ENCODE peak calls at places on chromosomes 3 and 15, in nine cellular contexts. S is IMR-90; X is naive thymus-derived CD4-positive, alpha-beta T cell; Y is body of pancreas; Q is OCI-LY7; C is cardiac muscle cell; B is upper lobe of right lung; Z is suprapubic skin; E is CD8-positive, alpha-beta memory T cell. R is an unnamed sample. For H3K9me3, the result is how much of the 10 kb centered on the place peaks cover.

GRCh38 chr3:48563382-48563918 is at the start of gene UCN2:
- DNase-seq in E (no peak), Z (no peak), C (peak), X (no peak), B (no peak), Q (no peak), Y (no peak), S (peak), R (no peak)

GRCh38 chr3:52495096-52495495 is at the start of gene STAB1:
- DNase-seq in B (no peak), C (peak), X (no peak), Y (peak), Z (no peak), Q (no peak), S (no peak), E (no peak), R (no peak)

GRCh38 chr3:167669699-167670098 is 16.0 kb upstream of the WDR49 start:
- DNase-seq in X (no peak), Z (no peak), S (no peak), Y (no peak), E (no peak), C (no peak), B (no peak), Q (no peak), R (no peak)

GRCh38 chr3:52558436-52558835 is 22.0 kb downstream of the UQCC5 start:
- DNase-seq in S (no peak), B (no peak), Z (no peak), Y (no peak), C (no peak), X (no peak), E (no peak), Q (no peak), R (no peak)

GRCh38 chr15:38176155-38176554 is 76.5 kb upstream of the SPRED1 start:
- DNase-seq in C (peak), B (no peak), Q (no peak), E (no peak), Y (no peak), Z (no peak), S (peak), X (no peak), R (no peak)

GRCh38 chr3:119681279-119681678 is 4.1 kb upstream of the COX17 start:
- DNase-seq in Q (peak), E (no peak), S (peak), Y (no peak), X (no peak), Z (no peak), B (no peak), C (peak), R (no peak)

GRCh38 chr3:130386604-130387263 is 41.3 kb downstream of the COL6A5 start:
- DNase-seq in S (peak), Z (no peak), C (peak), X (no peak), Y (no peak), Q (no peak), E (no peak), B (no peak), R (no peak)

GRCh38 chr15:52558196-52558595 is 10.6 kb downstream of the ARPP19 start:
- DNase-seq in C (peak), S (peak), B (no peak), Y (no peak), Q (no peak), Z (no peak), E (peak), X (peak), R (no peak)

GRCh38 chr3:72490688-72491430 is 357.4 kb downstream of the SHQ1 start:
- DNase-seq in Y (peak), E (no peak), C (no peak), S (no peak), Q (peak), B (no peak), X (no peak), Z (no peak), R (no peak)

GRCh38 chr3:74789111-74789510 is 174.7 kb upstream of the CNTN3 start:
- DNase-seq in Z (no peak), X (no peak), E (no peak), B (no peak), S (peak), Y (no peak), Q (no peak), C (no peak), R (no peak)

GRCh38 chr3:73497646-73498406 is 126.9 kb downstream of the PDZRN3 start:
- DNase-seq in E (no peak), B (no peak), X (no peak), S (no peak), Q (no peak), Z (no peak), C (no peak), Y (no peak), R (no peak)

GRCh38 chr3:143294183-143294582 is 174.6 kb downstream of the CHST2 start:
- DNase-seq in Z (no peak), Y (no peak), X (no peak), E (no peak), Q (no peak), C (no peak), B (no peak), S (no peak), R (no peak)

GRCh38 chr3:61805510-61806080 is 244.2 kb downstream of the PTPRG start:
- DNase-seq in Y (no peak), Z (no peak), X (no peak), B (no peak), Q (no peak), S (peak), C (no peak), E (no peak), R (no peak)

GRCh38 chr3:64909757-64910475 is 222.1 kb upstream of the ADAMTS9 start:
- DNase-seq in Q (no peak), B (no peak), C (no peak), Z (no peak), Y (no peak), X (no peak), S (no peak), E (no peak), R (no peak)

GRCh38 chr15:85750807-85751730 is 43.7 kb downstream of the KLHL25 start:
- DNase-seq in Y (no peak), Z (peak), Q (no peak), C (peak), S (no peak), B (no peak), E (no peak), X (no peak), R (no peak)

GRCh38 chr3:192336286-192336685 is 391.1 kb downstream of the FGF12 start:
- DNase-seq in Q (peak), Y (no peak), X (no peak), Z (no peak), S (no peak), E (no peak), C (no peak), B (no peak), R (no peak)
- H3K9me3 ChIP-seq in Q (under half), Y (under half), X (under half), Z (under half), S (under half), E (under half), C (under half), B (under half), R (under half)

GRCh38 chr15:25055356-25056068 is 100.7 kb downstream of the SNRPN start:
- DNase-seq in Y (no peak), E (no peak), B (peak), Q (no peak), X (no peak), S (no peak), Z (no peak), C (no peak), R (no peak)

GRCh38 chr15:25054943-25055342 is 100.2 kb downstream of the SNRPN start:
- DNase-seq in Z (no peak), E (no peak), Q (no peak), X (no peak), S (no peak), B (peak), C (no peak), Y (no peak), R (no peak)

GRCh38 chr15:25058080-25058785 is 103.4 kb downstream of the SNRPN start:
- DNase-seq in E (no peak), C (no peak), B (peak), S (no peak), Q (no peak), X (no peak), Y (no peak), Z (peak), R (no peak)

GRCh38 chr15:25057574-25057973 is 102.8 kb downstream of the SNRPN start:
- DNase-seq in X (no peak), S (no peak), C (no peak), Z (peak), E (no peak), B (no peak), Q (no peak), Y (no peak), R (no peak)

DNA sequence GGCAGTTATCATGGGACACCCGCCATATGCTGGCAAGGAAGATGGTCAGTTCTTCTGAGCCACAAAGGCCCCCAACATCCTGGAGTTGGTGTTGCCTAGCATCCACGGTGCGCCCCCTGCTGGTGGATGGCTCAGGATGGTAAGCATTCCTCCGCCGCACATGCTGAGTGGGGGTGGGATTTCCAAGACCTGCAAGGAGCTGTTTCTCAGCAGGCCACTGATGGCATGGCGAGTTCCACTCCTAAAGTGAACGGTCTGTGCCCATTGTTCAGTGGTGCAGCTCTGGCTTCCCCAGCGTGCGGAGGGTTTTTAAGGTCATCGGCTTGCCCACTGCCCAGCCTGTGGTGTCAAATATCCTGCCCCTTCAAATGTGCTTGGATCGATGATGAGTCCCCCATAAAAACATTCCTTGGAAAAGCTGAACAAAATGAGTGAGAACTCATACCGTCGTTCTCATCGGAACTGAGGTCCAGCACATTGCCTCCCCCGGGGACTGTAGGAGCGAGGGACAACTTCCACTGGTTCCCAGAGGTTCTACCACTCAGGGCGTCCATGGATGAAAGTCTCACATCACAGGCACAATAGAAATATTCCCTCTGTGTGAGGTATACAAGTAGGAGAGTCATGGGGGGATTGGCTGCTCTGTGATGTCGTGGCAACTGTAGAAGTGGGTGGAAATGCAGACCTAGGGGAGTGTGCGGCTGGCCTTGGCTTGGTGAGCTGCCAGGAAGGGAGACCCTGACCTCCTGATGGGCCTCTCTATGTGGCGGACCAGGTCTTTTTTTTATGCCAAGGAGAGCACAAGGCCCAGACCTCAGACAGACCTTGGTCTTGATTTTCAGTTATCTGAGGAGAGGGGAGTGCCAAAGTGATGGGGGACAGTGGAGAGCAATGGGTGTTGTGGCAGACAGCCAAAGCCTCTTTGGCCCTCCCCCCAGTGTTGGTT is 102.0 kb downstream of the SNRPN start:
- DNase-seq in B (peak), E (no peak), Y (no peak), Q (no peak), Z (peak), S (no peak), C (no peak), X (no peak), R (no peak)
- H3K9me3 ChIP-seq in B (half or more), E (half or more), Y (half or more), Q (under half), Z (half or more), S (half or more), C (under half), X (half or more), R (half or more)

GRCh38 chr3:6605245-6605644 is 255.7 kb upstream of the GRM7 start:
- DNase-seq in Y (no peak), B (no peak), Q (no peak), Z (no peak), X (no peak), C (no peak), S (peak), E (no peak), R (no peak)
- H3K9me3 ChIP-seq in Y (under half), B (under half), Q (under half), Z (under half), X (under half), C (under half), S (under half), E (under half), R (under half)

DNA sequence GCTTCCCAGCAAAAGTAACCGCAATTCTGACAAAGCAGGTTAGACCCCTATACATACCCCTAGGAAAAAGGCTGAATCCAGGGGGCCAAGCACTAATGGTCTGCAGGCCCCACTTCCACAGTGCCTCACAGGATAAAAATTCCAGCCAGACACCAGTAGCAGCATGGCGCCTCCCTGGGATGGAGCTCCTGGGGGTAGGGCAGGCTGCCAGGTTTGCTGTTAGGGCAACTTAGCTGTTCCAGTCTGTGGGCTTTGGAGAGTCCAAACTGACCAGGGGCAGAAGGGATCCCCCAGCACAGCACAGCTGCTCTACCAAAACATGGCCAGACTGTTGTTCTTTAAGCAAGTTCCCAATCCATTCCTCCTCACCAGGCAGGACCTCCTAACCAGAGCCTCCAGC is 38.2 kb upstream of the PXYLP1 start:
- DNase-seq in C (no peak), Z (no peak), Y (no peak), B (no peak), E (no peak), S (no peak), Q (no peak), X (no peak), R (no peak)
- H3K9me3 ChIP-seq in C (under half), Z (under half), Y (under half), B (under half), E (under half), S (under half), Q (under half), X (under half), R (under half)

DNA sequence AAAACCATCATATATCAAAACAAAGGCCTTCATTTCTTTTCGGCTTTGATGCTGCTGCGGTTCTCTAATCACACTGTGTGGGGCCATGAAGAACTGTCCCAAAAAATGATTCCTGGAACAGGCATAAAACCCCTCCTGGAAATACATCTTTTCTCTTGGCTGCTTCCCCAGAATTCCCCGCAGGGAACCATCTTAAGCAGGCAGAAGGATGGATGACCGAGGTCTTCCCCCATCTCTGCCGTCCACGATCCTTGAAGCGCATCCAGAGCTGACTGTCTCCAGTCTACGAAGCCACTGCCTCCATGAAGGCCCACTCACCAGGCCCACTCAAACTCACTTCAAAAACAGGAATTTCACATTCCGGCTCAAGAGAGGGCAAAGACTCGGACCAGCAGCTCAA is 487.3 kb upstream of the WNT5A start:
- DNase-seq in Q (no peak), S (no peak), Y (no peak), B (no peak), E (no peak), Z (no peak), X (no peak), C (no peak), R (no peak)
- H3K9me3 ChIP-seq in Q (under half), S (under half), Y (under half), B (under half), E (under half), Z (under half), X (under half), C (under half), R (under half)

DNA sequence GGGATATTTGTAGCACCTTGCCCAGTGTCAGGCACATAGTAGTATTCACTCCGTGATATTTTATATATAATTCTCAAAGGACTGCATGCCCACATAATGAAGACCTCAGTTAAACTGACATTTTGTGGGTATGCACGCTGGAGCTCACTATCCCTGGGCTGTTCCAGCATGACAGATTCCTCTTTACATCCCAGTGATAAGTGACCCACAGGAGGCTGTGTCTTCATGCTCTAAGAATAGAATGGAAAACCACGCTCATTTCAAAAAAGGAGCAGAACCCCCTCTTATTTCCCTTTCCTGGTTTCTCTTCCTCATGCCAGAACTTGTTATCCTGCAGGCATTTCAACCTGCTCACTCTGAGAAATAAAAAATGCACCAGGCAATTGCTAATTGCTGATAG is 717.5 kb downstream of the AGBL1 start:
- DNase-seq in S (no peak), X (no peak), E (no peak), B (no peak), Q (no peak), C (no peak), Z (no peak), Y (no peak), R (no peak)
- H3K9me3 ChIP-seq in S (under half), X (under half), E (under half), B (under half), Q (under half), C (under half), Z (under half), Y (under half), R (under half)

DNA sequence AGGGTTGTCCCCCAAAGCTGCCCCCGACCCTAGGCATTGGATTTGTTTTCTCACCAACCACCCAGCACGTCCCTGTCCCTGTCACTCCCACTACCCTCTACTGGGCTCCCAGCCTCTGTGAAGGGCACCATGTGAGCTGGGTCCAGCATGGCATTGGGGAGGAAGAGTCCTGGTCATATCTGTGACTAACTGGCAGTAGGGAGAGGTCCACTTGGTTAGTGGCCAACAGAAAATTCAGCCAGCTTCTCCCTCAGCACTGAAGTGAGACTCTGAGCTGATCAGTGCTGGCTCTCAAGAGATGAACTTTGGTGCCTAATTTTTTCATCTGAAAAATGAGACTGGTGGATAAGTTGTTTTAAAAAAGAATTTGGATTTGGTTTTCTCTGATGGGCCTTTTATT is 11.3 kb upstream of the KIF23 start:
- DNase-seq in Q (no peak), E (no peak), C (no peak), Z (no peak), S (no peak), X (no peak), Y (no peak), B (no peak), R (no peak)
- H3K9me3 ChIP-seq in Q (under half), E (under half), C (under half), Z (under half), S (under half), X (under half), Y (under half), B (under half), R (under half)

DNA sequence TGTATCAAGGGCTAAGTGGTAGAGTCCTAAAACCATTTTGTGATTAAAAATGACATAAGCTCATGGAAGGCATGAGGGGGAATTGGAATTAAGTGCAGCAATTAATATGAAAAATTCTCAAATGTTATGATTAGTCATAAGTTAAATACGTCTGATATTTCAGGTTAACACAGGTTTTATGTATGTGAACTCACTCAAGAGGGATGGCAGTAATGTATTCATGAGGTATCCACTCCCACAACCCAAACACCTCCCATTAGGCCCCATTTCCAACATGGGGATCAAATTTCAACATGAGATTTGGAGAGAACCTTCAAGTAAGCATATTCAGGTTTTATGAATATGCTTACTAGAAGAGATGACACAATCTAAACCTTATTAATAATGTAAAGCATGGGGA is 41.6 kb upstream of the IL20RB start:
- DNase-seq in B (no peak), E (no peak), Y (no peak), S (no peak), X (no peak), Z (no peak), Q (no peak), C (no peak), R (no peak)
- H3K9me3 ChIP-seq in B (under half), E (under half), Y (under half), S (under half), X (under half), Z (under half), Q (under half), C (under half), R (under half)

DNA sequence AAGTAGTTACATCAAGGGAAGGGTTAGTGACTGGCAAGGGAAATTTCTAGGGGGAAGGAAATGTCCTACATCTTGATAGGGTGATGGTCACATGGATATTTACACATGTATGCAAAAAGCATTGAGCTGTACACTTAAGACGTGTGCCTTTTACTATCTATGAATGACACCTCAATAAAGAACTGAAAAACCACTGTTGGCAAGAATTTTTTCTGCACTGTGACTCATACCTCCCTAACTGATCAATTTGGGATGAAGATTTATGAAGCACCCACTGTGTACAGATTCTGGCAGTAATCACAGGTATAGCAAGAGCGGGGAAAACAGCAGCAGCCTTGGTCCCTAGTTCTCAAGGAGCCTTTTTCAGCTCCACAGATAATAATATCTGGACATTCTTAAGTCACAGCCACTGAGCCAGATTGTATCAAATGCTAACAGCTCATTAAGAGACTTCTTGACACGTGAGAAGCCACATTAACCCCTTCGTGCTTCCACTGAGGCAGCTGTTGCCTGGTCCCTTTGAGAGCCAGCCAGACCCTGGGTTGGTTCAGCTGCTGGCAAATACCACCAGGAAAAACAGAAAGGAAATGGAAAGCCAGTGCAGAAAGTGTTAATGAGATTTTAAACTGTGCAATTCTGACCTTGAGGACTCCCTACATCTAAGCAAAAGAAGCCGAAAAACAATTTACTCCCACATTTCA is 32.0 kb upstream of the GALNT15 start:
- DNase-seq in S (no peak), E (no peak), X (no peak), B (no peak), Z (no peak), C (no peak), Y (no peak), Q (no peak), R (no peak)
- H3K9me3 ChIP-seq in S (under half), E (under half), X (under half), B (under half), Z (under half), C (under half), Y (under half), Q (under half), R (under half)

R was measured in T-helper 17 cell.